ENCODE peak calls at places on chromosomes 13 and 19, in seven cellular contexts. J, H, Q, Y, E, L and R are unnamed samples.

GRCh38 chr19:46229442-46229841 is at the start of gene IGFL1:
- DNase-seq in H (no peak), E (no peak), J (no peak), L (no peak), Y (no peak), Q (no peak), R (no peak)

GRCh38 chr19:10155834-10156233 is 36.1 kb upstream of the EIF3G start:
- DNase-seq in L (peak; percentile 71), Q (no peak), H (no peak), E (no peak), Y (peak; percentile 8), J (no peak), R (no peak)

GRCh38 chr13:100976993-100977392 is 302.4 kb upstream of the TMTC4 start:
- DNase-seq in H (no peak), Y (peak; percentile 77), J (no peak), E (no peak), L (no peak), Q (no peak), R (no peak)

GRCh38 chr13:19606152-19606551 is 27.3 kb upstream of the MPHOSPH8 start:
- DNase-seq in Y (peak; percentile 29), J (no peak), Q (no peak), E (no peak), L (peak; percentile 51), H (no peak), R (no peak)

GRCh38 chr19:27890206-27890605 is 1322.7 kb downstream of the UQCRFS1 start:
- DNase-seq in Y (no peak), E (no peak), L (no peak), Q (no peak), H (no peak), J (no peak), R (no peak)

GRCh38 chr13:65789815-65790214 is 1440.3 kb downstream of the PCDH9 start:
- DNase-seq in H (no peak), Q (no peak), E (no peak), L (peak; percentile 65), J (no peak), Y (peak; percentile 13), R (no peak)

GRCh38 chr13:113047587-113047986 is 58.0 kb upstream of the F7 start:
- DNase-seq in Y (no peak), L (no peak), H (no peak), J (no peak), E (no peak), Q (no peak), R (no peak)

GRCh38 chr13:43766766-43767165 is 20.0 kb downstream of the ENOX1 start:
- DNase-seq in E (no peak), Q (peak; percentile 41), J (no peak), L (no peak), Y (no peak), H (no peak), R (no peak)

GRCh38 chr13:97028441-97029299 is 34.4 kb upstream of the OXGR1 start:
- DNase-seq in L (peak; percentile 67), E (no peak), Y (peak; percentile 19), H (peak; percentile 85), J (peak; percentile 73), Q (peak; percentile 56), R (no peak)

GRCh38 chr19:53642381-53643099 is 10.7 kb downstream of the DPRX start:
- DNase-seq in Q (no peak), L (no peak), H (no peak), E (no peak), Y (no peak), J (no peak), R (no peak)
- TF ChIP-seq CTCF in Q (no peak), L (no peak), H (no peak), E (no peak), Y (no peak), J (no peak), R (no peak)

GRCh38 chr19:15897026-15897737 is 692 bp downstream of the CYP4F2 start:
- DNase-seq in Q (no peak), L (no peak), Y (no peak), J (no peak), E (no peak), H (no peak), R (no peak)
- TF ChIP-seq CTCF in Q (no peak), L (no peak), Y (no peak), J (no peak), E (no peak), H (no peak), R (no peak)

DNA sequence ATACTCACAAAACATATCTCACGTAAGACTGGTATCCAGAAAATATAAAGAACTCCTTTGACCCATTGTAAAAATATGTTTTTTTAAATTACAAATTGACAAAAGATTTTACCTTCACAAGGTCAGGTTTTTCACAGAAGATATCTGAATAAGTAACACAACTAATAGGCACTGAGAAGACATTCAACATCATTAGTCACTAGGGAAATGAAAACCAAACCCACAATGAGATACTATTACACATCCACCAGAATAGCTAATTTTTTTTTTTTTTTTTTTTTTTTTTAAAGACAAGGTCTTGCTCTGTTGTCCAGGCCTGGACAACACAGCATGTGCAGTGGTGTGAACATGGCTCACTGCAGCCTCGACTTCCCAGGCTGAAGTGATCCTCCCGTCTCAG is 157.5 kb downstream of the MIPEP start:
- DNase-seq in H (no peak), Q (no peak), J (no peak), E (no peak), Y (no peak), L (peak; percentile 30), R (no peak)
- TF ChIP-seq CTCF in H (no peak), Q (no peak), J (no peak), E (no peak), Y (no peak), L (no peak), R (no peak)

GRCh38 chr13:55673910-55674309 is 1466.8 kb upstream of the PRR20A start:
- DNase-seq in L (no peak), Q (no peak), E (no peak), H (no peak), J (no peak), Y (no peak), R (no peak)
- TF ChIP-seq CTCF in L (no peak), Q (no peak), E (no peak), H (no peak), J (no peak), Y (no peak), R (no peak)